ENCODE peak calls at places on chromosomes 4 and X, in six cellular contexts. One of them, this sample, is unnamed.

GRCh38 chr4:103111598-103111997 is 12.0 kb upstream of the BDH2 start:
- DNase-seq in cardiac fibroblast: no peak
- DNase-seq in cardiac muscle cell: no peak
- DNase-seq in choroid plexus epithelial cell: no peak
- DNase-seq in AG04450: no peak
- DNase-seq in RWPE1: no peak
- DNase-seq in this sample: no peak

GRCh38 chrX:6293716-6294115 is 65.0 kb upstream of the NLGN4X start:
- DNase-seq in cardiac fibroblast: no peak
- DNase-seq in cardiac muscle cell: no peak
- DNase-seq in choroid plexus epithelial cell: no peak
- DNase-seq in AG04450: no peak
- DNase-seq in RWPE1: no peak
- DNase-seq in this sample: no peak

GRCh38 chr4:103018391-103019318 is 850 bp downstream of the SLC9B1 start:
- DNase-seq in cardiac fibroblast: peak
- DNase-seq in cardiac muscle cell: no peak
- DNase-seq in choroid plexus epithelial cell: no peak
- DNase-seq in AG04450: no peak
- DNase-seq in RWPE1: no peak
- DNase-seq in this sample: no peak

GRCh38 chr4:56995525-56995924 is 16.8 kb downstream of the POLR2B start:
- DNase-seq in cardiac fibroblast: peak
- DNase-seq in cardiac muscle cell: peak
- DNase-seq in choroid plexus epithelial cell: peak
- DNase-seq in AG04450: peak
- DNase-seq in RWPE1: no peak
- DNase-seq in this sample: no peak

GRCh38 chrX:104670051-104670450 is 104.1 kb downstream of the IL1RAPL2 start:
- DNase-seq in cardiac fibroblast: no peak
- DNase-seq in cardiac muscle cell: no peak
- DNase-seq in choroid plexus epithelial cell: no peak
- DNase-seq in AG04450: no peak
- DNase-seq in RWPE1: no peak
- DNase-seq in this sample: no peak

GRCh38 chr4:109184421-109184956 is 118.0 kb downstream of the COL25A1 start:
- DNase-seq in cardiac fibroblast: peak
- DNase-seq in cardiac muscle cell: peak
- DNase-seq in choroid plexus epithelial cell: peak
- DNase-seq in AG04450: no peak
- DNase-seq in RWPE1: no peak
- DNase-seq in this sample: no peak

GRCh38 chr4:71377561-71377960 is 38.7 kb downstream of the SLC4A4 start:
- DNase-seq in cardiac fibroblast: peak
- DNase-seq in cardiac muscle cell: peak
- DNase-seq in choroid plexus epithelial cell: peak
- DNase-seq in AG04450: peak
- DNase-seq in RWPE1: peak
- DNase-seq in this sample: peak

GRCh38 chr4:42708625-42709024 is 51.7 kb upstream of the ATP8A1 start:
- DNase-seq in cardiac fibroblast: no peak
- DNase-seq in cardiac muscle cell: no peak
- DNase-seq in choroid plexus epithelial cell: no peak
- DNase-seq in AG04450: no peak
- DNase-seq in RWPE1: no peak
- DNase-seq in this sample: no peak

GRCh38 chrX:133183806-133184205 is 34.3 kb downstream of the TFDP3 start:
- DNase-seq in cardiac fibroblast: no peak
- DNase-seq in cardiac muscle cell: no peak
- DNase-seq in choroid plexus epithelial cell: no peak
- DNase-seq in AG04450: no peak
- DNase-seq in RWPE1: peak
- DNase-seq in this sample: no peak

GRCh38 chr4:168119870-168120269 is 27.5 kb downstream of the ANXA10 start:
- DNase-seq in cardiac fibroblast: peak
- DNase-seq in cardiac muscle cell: peak
- DNase-seq in choroid plexus epithelial cell: no peak
- DNase-seq in AG04450: no peak
- DNase-seq in RWPE1: no peak
- DNase-seq in this sample: no peak

GRCh38 chr4:76420311-76420710 is 630 bp downstream of the CCDC158 start:
- DNase-seq in cardiac fibroblast: no peak
- DNase-seq in cardiac muscle cell: peak
- DNase-seq in choroid plexus epithelial cell: no peak
- DNase-seq in AG04450: no peak
- DNase-seq in RWPE1: no peak
- DNase-seq in this sample: no peak

GRCh38 chrX:31333181-31333831 is 261.5 kb upstream of the FTHL17 start:
- DNase-seq in cardiac fibroblast: peak
- DNase-seq in cardiac muscle cell: peak
- DNase-seq in choroid plexus epithelial cell: peak
- DNase-seq in AG04450: no peak
- DNase-seq in RWPE1: peak
- DNase-seq in this sample: peak

GRCh38 chrX:71650333-71650969 is 16.9 kb upstream of the LOC101059915 start:
- DNase-seq in cardiac fibroblast: no peak
- DNase-seq in cardiac muscle cell: no peak
- DNase-seq in choroid plexus epithelial cell: peak
- DNase-seq in AG04450: no peak
- DNase-seq in RWPE1: no peak
- DNase-seq in this sample: peak
- TF ChIP-seq CTCF in cardiac fibroblast: no peak
- TF ChIP-seq CTCF in cardiac muscle cell: peak
- TF ChIP-seq CTCF in choroid plexus epithelial cell: peak
- TF ChIP-seq CTCF in AG04450: no peak
- TF ChIP-seq CTCF in RWPE1: no peak
- TF ChIP-seq CTCF in this sample: peak

GRCh38 chr4:172202480-172203076 is 389.4 kb downstream of the GALNTL6 start:
- DNase-seq in cardiac fibroblast: peak
- DNase-seq in cardiac muscle cell: peak
- DNase-seq in choroid plexus epithelial cell: peak
- DNase-seq in AG04450: peak
- DNase-seq in RWPE1: peak
- DNase-seq in this sample: peak
- TF ChIP-seq CTCF in cardiac fibroblast: peak
- TF ChIP-seq CTCF in cardiac muscle cell: peak
- TF ChIP-seq CTCF in choroid plexus epithelial cell: peak
- TF ChIP-seq CTCF in AG04450: peak
- TF ChIP-seq CTCF in RWPE1: peak
- TF ChIP-seq CTCF in this sample: peak

DNA sequence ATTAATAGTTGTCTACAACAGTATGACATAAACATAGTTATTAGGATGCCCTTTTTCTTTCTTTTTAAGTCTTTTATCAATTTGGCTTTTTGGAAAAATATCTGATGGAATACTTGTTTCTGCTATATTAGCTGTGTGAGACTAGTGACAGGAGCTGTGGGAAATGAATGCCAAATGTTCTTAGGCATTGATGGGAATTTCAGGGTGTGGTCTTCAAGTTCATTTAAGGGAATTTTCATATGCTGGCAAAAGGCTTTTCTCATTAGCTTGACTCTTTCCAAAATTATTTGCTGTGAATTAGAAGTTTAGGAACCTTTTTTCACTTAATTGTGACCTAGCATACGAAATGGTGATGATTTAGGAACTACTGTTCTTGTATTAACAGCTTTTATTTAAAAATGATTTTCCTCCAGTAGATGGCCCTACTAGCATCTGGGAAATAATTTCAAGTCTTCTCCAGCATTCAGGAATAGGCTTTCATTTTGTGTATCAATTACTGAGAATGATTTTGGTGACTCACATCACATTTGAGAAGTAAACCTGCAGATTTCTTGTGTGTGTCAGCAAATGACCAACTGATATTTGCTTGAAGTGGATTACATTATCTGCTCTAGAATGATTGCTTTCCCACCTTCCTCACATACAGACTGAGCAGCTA is 70.9 kb downstream of the HTT start:
- DNase-seq in cardiac fibroblast: peak
- DNase-seq in cardiac muscle cell: peak
- DNase-seq in choroid plexus epithelial cell: peak
- DNase-seq in AG04450: no peak
- DNase-seq in RWPE1: no peak
- DNase-seq in this sample: peak
- TF ChIP-seq CTCF in cardiac fibroblast: no peak
- TF ChIP-seq CTCF in cardiac muscle cell: no peak
- TF ChIP-seq CTCF in choroid plexus epithelial cell: peak
- TF ChIP-seq CTCF in AG04450: peak
- TF ChIP-seq CTCF in RWPE1: no peak
- TF ChIP-seq CTCF in this sample: peak

GRCh38 chrX:38327775-38328081 is 419 bp upstream of the RPGR start:
- DNase-seq in cardiac fibroblast: no peak
- DNase-seq in cardiac muscle cell: no peak
- DNase-seq in choroid plexus epithelial cell: no peak
- DNase-seq in AG04450: no peak
- DNase-seq in RWPE1: no peak
- DNase-seq in this sample: no peak
- TF ChIP-seq CTCF in cardiac fibroblast: no peak
- TF ChIP-seq CTCF in cardiac muscle cell: no peak
- TF ChIP-seq CTCF in choroid plexus epithelial cell: no peak
- TF ChIP-seq CTCF in AG04450: no peak
- TF ChIP-seq CTCF in RWPE1: peak
- TF ChIP-seq CTCF in this sample: peak

DNA sequence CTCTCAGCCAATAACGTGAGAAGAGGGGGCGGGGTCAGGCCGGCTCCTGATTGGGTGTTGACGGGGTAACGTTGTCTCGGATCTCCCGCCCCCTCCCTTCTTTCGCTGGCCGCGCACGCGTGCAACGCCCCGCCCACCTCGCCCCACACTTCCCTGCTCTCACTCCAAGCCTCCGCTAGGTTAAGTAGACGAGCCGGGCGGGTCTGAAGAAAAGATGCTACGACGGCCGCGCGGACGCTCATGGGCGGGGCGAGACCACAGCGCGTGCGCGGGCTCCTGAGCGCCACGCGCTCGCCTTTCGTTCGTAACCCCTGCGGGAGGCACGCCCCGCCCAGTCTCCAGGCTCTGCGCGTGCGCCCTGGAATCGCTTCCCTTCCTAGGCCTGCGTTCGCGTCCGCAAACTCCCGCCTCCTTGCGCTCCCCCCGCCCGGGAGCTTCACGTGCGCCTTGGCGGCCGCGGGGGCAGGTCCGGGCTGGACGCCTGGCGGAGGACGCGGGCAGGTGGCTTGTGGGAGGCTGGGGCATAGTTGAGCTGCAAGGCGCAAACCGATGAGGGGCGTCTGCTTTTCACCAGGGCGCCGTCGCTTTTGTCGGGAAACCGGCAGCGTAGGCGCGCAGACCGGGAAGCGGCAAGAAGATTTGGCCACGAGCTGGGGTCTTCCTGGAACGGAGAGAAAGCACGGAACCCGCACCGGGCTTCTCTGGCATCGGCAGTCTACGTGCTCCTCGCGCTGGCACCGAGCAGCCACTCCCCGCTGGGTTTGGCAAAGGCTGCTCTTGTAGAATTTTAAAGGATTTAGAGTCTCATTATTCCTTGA is 467 bp upstream of the PGRMC2 start:
- DNase-seq in cardiac fibroblast: peak
- DNase-seq in cardiac muscle cell: peak
- DNase-seq in choroid plexus epithelial cell: peak
- DNase-seq in AG04450: peak
- DNase-seq in RWPE1: peak
- DNase-seq in this sample: peak
- TF ChIP-seq CTCF in cardiac fibroblast: peak
- TF ChIP-seq CTCF in cardiac muscle cell: peak
- TF ChIP-seq CTCF in choroid plexus epithelial cell: peak
- TF ChIP-seq CTCF in AG04450: peak
- TF ChIP-seq CTCF in RWPE1: no peak
- TF ChIP-seq CTCF in this sample: no peak

This sample was measured in PC-3.